ENCODE peak calls at places on chromosomes 1 and 21, in five cellular contexts. Q is K562, J is A549, N is endothelial cell of umbilical vein, K is HepG2. M is an unnamed sample.

GRCh38 chr1:156021087-156021416 is 301 bp upstream of the SSR2 start:
- DNase-seq in Q (no peak), J (no peak), N (no peak), K (no peak), M (no peak)

GRCh38 chr1:160629286-160630210 is 17.3 kb downstream of the SLAMF1 start:
- DNase-seq in Q (no peak), J (no peak), N (no peak), K (no peak), M (no peak)

GRCh38 chr1:107530543-107530942 is 389.7 kb downstream of the NTNG1 start:
- DNase-seq in Q (no peak), J (no peak), N (no peak), K (no peak), M (no peak)

GRCh38 chr1:59434336-59434735 is 137.4 kb downstream of the FGGY start:
- DNase-seq in Q (no peak), J (no peak), N (no peak), K (no peak), M (no peak)

GRCh38 chr1:193322218-193322617 is 135.8 kb upstream of the B3GALT2 start:
- DNase-seq in Q (no peak), J (no peak), N (peak; percentile 78), K (no peak), M (no peak)

GRCh38 chr1:190540366-190540765 is 62.7 kb upstream of the BRINP3 start:
- DNase-seq in Q (no peak), J (no peak), N (no peak), K (no peak), M (no peak)

GRCh38 chr1:177620636-177621190 is 349.1 kb downstream of the SEC16B start:
- DNase-seq in Q (no peak), J (no peak), N (no peak), K (no peak), M (no peak)

GRCh38 chr1:10917513-10918454 is 94.7 kb upstream of the TARDBP start:
- DNase-seq in Q (no peak), J (no peak), N (no peak), K (no peak), M (no peak)

GRCh38 chr1:77824083-77824482 is 44.6 kb downstream of the MIGA1 start:
- DNase-seq in Q (no peak), J (no peak), N (peak; percentile 21), K (peak; percentile 4), M (no peak)

GRCh38 chr21:35414511-35415139 is 365.5 kb upstream of the RUNX1 start:
- DNase-seq in Q (no peak), J (no peak), N (no peak), K (no peak), M (no peak)

DNA sequence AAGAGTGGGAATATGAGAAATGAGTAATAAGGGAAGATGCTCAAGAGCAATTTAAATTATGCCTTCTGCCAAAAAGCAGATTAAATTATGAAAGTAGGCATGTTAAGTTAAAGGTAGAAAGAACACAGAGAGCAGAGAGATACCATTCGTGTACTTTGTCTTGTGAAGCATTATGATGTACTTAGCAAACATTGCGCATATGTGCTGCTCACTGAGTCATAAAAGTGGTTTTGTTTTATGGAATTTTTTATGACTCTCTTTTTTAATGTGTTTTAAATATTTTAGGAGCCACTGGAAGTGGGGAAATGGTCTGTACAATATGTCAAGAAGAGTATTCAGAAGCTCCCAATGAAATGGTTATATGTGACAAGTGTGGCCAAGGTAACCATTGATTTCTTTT is 35.3 kb downstream of the MTF2 start:
- DNase-seq in Q (no peak), J (no peak), N (no peak), K (peak; percentile 29), M (no peak)
- TF ChIP-seq JUN in Q (no peak), J (no peak), N (no peak), K (no peak), M (no peak)

DNA sequence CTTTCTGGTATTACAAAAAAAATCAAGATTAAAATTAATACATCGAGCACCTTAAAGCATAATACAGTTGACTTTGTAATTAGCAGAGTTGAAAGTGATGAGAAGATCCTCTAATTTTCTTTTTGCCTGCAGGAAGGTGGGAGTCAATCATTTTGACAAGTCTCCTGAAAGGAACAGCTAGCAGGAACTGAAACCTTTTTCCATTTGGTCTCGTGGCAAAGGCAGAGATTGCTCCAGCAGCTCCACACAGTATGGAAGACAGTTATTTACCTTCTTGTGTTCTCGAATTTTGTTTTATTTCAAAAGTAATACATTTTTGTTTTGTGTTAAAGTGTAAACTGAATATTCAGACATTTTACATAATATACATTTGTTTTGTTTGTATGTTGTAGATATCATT is 7.7 kb downstream of the S100PBP start:
- DNase-seq in Q (no peak), J (no peak), N (no peak), K (no peak), M (no peak)
- TF ChIP-seq JUN in Q (no peak), J (no peak), N (no peak), K (no peak), M (no peak)

GRCh38 chr21:28550057-28550825 is 442.4 kb downstream of the LTN1 start:
- DNase-seq in Q (no peak), J (no peak), N (peak; percentile 20), K (no peak), M (no peak)

GRCh38 chr21:28554660-28555475 is 437.8 kb downstream of the LTN1 start:
- DNase-seq in Q (no peak), J (no peak), N (no peak), K (no peak), M (peak; percentile 26)
- TF ChIP-seq JUN in Q (no peak), J (no peak), N (no peak), K (no peak), M (no peak)

GRCh38 chr1:234631721-234632125 is 21.7 kb upstream of the IRF2BP2 start:
- DNase-seq in Q (no peak), J (peak; percentile 53), N (peak; percentile 98), K (peak; percentile 90), M (no peak)
- TF ChIP-seq JUN in Q (no peak), J (peak; percentile 36), N (peak; percentile 88), K (no peak), M (no peak)

DNA sequence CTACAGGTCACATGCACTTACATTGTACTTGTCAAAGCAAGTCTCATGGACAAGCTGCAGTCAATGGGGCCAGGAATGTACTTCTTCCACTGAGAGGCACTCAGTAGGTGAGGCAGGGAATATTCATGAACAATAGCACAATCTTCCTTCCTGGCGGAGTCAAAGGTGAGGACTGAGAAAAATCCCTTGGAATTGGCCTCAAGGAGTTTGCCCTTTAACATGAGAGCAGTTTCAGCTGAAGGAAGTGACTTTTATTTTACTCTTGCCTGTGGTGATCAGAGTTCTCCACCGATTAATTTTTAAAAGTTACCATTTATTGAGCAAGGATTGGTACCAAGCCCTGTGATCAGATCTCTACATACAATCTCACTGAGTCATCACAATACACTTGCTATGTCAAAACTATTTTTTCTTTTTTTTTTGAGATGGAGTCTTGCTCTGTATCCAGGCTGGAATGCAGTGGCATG is 11.2 kb upstream of the AK2 start:
- DNase-seq in Q (no peak), J (no peak), N (no peak), K (no peak), M (no peak)
- TF ChIP-seq JUN in Q (no peak), J (no peak), N (no peak), K (no peak), M (no peak)